ENCODE peak calls at places on chromosomes 6 and 20, in eight cellular contexts. J is activated naive CD4-positive, alpha-beta T cell treated with Interleukin-2 at 50 U/mL for 16 hours; O is NCI-H1048; V is nephron progenitor cell; W is activated T-cell treated with anti-CD3 and anti-CD28 coated beads for 24 hours; A is mesendoderm; D is ovary; M is omental fat pad. C is an unnamed sample.

GRCh38 chr6:33634203-33634727 is 13.1 kb downstream of the ITPR3 start:
- DNase-seq in W (no peak), M (no peak), J (no peak), V (peak; percentile 47), D (no peak), O (no peak), A (no peak), C (no peak)

GRCh38 chr6:89501239-89501638 is 68.3 kb downstream of the ANKRD6 start:
- DNase-seq in D (no peak), O (no peak), W (no peak), A (peak; percentile 91), J (no peak), M (no peak), V (no peak), C (no peak)

GRCh38 chr6:143901885-143902708 is 37.8 kb downstream of the ZC2HC1B start:
- DNase-seq in O (no peak), W (no peak), M (no peak), V (no peak), J (no peak), D (peak; percentile 70), A (peak; percentile 55), C (peak; percentile 55)

GRCh38 chr6:112286010-112286409 is 31.6 kb upstream of the LAMA4 start:
- DNase-seq in W (peak; percentile 37), A (peak; percentile 23), O (no peak), D (no peak), J (peak; percentile 50), M (no peak), V (no peak), C (no peak)

GRCh38 chr20:31968299-31969126 is 562 bp downstream of the XKR7 start:
- DNase-seq in W (peak; percentile 73), A (peak; percentile 90), D (peak; percentile 62), V (peak; percentile 98), J (peak; percentile 80), O (peak; percentile 50), M (peak; percentile 35), C (peak; percentile 93)

GRCh38 chr6:21190701-21191588 is 402.6 kb upstream of the SOX4 start:
- DNase-seq in J (no peak), A (no peak), O (no peak), D (no peak), W (no peak), V (no peak), M (no peak), C (no peak)

GRCh38 chr20:24781061-24781980 is 167.7 kb upstream of the CST7 start:
- DNase-seq in W (no peak), M (no peak), O (no peak), J (no peak), D (no peak), V (peak; percentile 23), A (peak; percentile 29), C (no peak)

GRCh38 chr6:113936093-113936934 is 34.6 kb downstream of the HDAC2 start:
- DNase-seq in J (no peak), W (no peak), M (no peak), O (no peak), D (no peak), A (peak; percentile 68), V (peak; percentile 10), C (peak; percentile 37)